ENCODE peak calls at places on chromosomes 2 and 18, in ten cellular contexts. X is AG09309; N is Peyer's patch; D is EL; J is adipocyte; T is naive B cell; P is activated CD4-positive, CD25-positive, alpha-beta regulatory T cell; O is T-helper 9 cell; Q is Caco-2; C is Kasumi-1. V is an unnamed sample.

GRCh38 chr18:48855422-48856377 is 95.1 kb downstream of the SMAD7 start:
- DNase-seq in X (no peak), N (no peak), D (no peak), J (no peak), T (no peak), P (no peak), O (no peak), Q (no peak), C (no peak), V (no peak)

GRCh38 chr18:55251186-55251995 is 292.1 kb upstream of the CCDC68 start:
- DNase-seq in X (peak; percentile 55), N (peak; percentile 51), D (peak; percentile 67), J (peak; percentile 71), T (no peak), P (no peak), O (no peak), Q (no peak), C (no peak), V (no peak)

GRCh38 chr2:129977986-129978385 is 1.5 kb upstream of the RAB6C start:
- DNase-seq in X (no peak), N (no peak), D (no peak), J (no peak), T (no peak), P (no peak), O (no peak), Q (no peak), C (no peak), V (no peak)

GRCh38 chr2:1728821-1729220 is 15.5 kb downstream of the PXDN start:
- DNase-seq in X (no peak), N (peak; percentile 10), D (no peak), J (no peak), T (no peak), P (no peak), O (no peak), Q (peak; percentile 23), C (no peak), V (no peak)

GRCh38 chr2:28895189-28895893 is 874 bp downstream of the WDR43 start:
- DNase-seq in X (no peak), N (no peak), D (peak; percentile 42), J (peak; percentile 61), T (no peak), P (no peak), O (no peak), Q (peak; percentile 55), C (peak; percentile 32), V (no peak)

GRCh38 chr2:62074233-62074632 is 121.7 kb upstream of the B3GNT2 start:
- DNase-seq in X (no peak), N (no peak), D (peak; percentile 3), J (no peak), T (no peak), P (no peak), O (no peak), Q (no peak), C (no peak), V (no peak)

GRCh38 chr2:200635251-200635650 is 49.4 kb downstream of the AOX1 start:
- DNase-seq in X (no peak), N (no peak), D (no peak), J (no peak), T (no peak), P (no peak), O (no peak), Q (no peak), C (peak; percentile 90), V (no peak)

GRCh38 chr18:74498712-74499629 is 2.8 kb downstream of the CNDP2 start:
- DNase-seq in X (no peak), N (peak; percentile 86), D (peak; percentile 25), J (no peak), T (peak; percentile 55), P (peak; percentile 47), O (peak; percentile 63), Q (no peak), C (peak; percentile 62), V (peak; percentile 40)

GRCh38 chr2:179853108-179853507 is 8.3 kb downstream of the ZNF385B start:
- DNase-seq in X (no peak), N (no peak), D (no peak), J (no peak), T (no peak), P (no peak), O (no peak), Q (no peak), C (no peak), V (no peak)

GRCh38 chr2:28736034-28736433 is 15.6 kb upstream of the PPP1CB start:
- DNase-seq in X (no peak), N (no peak), D (no peak), J (peak; percentile 34), T (no peak), P (no peak), O (no peak), Q (no peak), C (no peak), V (no peak)

GRCh38 chr2:109170645-109171044 is 41.6 kb downstream of the SH3RF3 start:
- DNase-seq in X (no peak), N (no peak), D (no peak), J (no peak), T (no peak), P (no peak), O (no peak), Q (no peak), C (no peak), V (no peak)

GRCh38 chr2:236794074-236794473 is 224.4 kb downstream of the ACKR3 start:
- DNase-seq in X (no peak), N (no peak), D (peak; percentile 12), J (no peak), T (no peak), P (no peak), O (no peak), Q (no peak), C (no peak), V (no peak)

GRCh38 chr2:121253674-121254240 is 31.2 kb downstream of the TFCP2L1 start:
- DNase-seq in X (no peak), N (no peak), D (no peak), J (no peak), T (no peak), P (no peak), O (no peak), Q (peak; percentile 12), C (no peak), V (no peak)

GRCh38 chr2:196435189-196435588 is 204.3 kb upstream of the CCDC150 start:
- DNase-seq in X (no peak), N (no peak), D (no peak), J (peak; percentile 46), T (no peak), P (no peak), O (no peak), Q (no peak), C (no peak), V (no peak)

GRCh38 chr18:46892842-46893241 is 24.5 kb downstream of the PIAS2 start:
- DNase-seq in X (no peak), N (no peak), D (no peak), J (no peak), T (no peak), P (no peak), O (no peak), Q (no peak), C (no peak), V (no peak)

GRCh38 chr2:201021914-201022313 is 49.6 kb downstream of the HYCC2 start:
- DNase-seq in X (no peak), N (no peak), D (no peak), J (no peak), T (no peak), P (no peak), O (no peak), Q (no peak), C (no peak), V (no peak)

GRCh38 chr2:168545439-168546082 is 89.5 kb downstream of the CERS6 start:
- DNase-seq in X (peak; percentile 52), N (no peak), D (peak; percentile 91), J (peak; percentile 75), T (no peak), P (no peak), O (no peak), Q (peak; percentile 45), C (peak; percentile 45), V (no peak)

GRCh38 chr2:206164261-206164862 is 4.7 kb downstream of the EEF1B2 start:
- DNase-seq in X (no peak), N (peak; percentile 29), D (peak; percentile 54), J (peak; percentile 81), T (peak; percentile 23), P (no peak), O (peak; percentile 27), Q (no peak), C (peak; percentile 4), V (no peak)

GRCh38 chr2:12928197-12928596 is 211.5 kb downstream of the TRIB2 start:
- DNase-seq in X (peak; percentile 81), N (no peak), D (peak; percentile 86), J (peak; percentile 85), T (no peak), P (no peak), O (no peak), Q (no peak), C (no peak), V (no peak)

GRCh38 chr2:55097083-55097461 is 46.8 kb upstream of the RTN4 start:
- DNase-seq in X (no peak), N (no peak), D (peak; percentile 30), J (no peak), T (no peak), P (no peak), O (no peak), Q (no peak), C (no peak), V (no peak)

GRCh38 chr2:200705305-200705985 is 106.3 kb upstream of the BZW1 start:
- DNase-seq in X (no peak), N (no peak), D (peak; percentile 30), J (no peak), T (no peak), P (no peak), O (no peak), Q (no peak), C (no peak), V (no peak)

GRCh38 chr2:32425719-32426141 is 68.9 kb downstream of the BIRC6 start:
- DNase-seq in X (no peak), N (no peak), D (peak; percentile 81), J (peak; percentile 71), T (no peak), P (no peak), O (no peak), Q (no peak), C (no peak), V (no peak)

GRCh38 chr2:39379643-39380524 is 57.2 kb downstream of the MAP4K3 start:
- DNase-seq in X (peak; percentile 34), N (no peak), D (peak; percentile 57), J (peak; percentile 89), T (peak; percentile 31), P (no peak), O (no peak), Q (no peak), C (peak; percentile 55), V (no peak)

GRCh38 chr2:80037310-80037709 is 267.2 kb downstream of the LRRTM1 start:
- DNase-seq in X (no peak), N (no peak), D (no peak), J (no peak), T (no peak), P (no peak), O (no peak), Q (no peak), C (no peak), V (no peak)

GRCh38 chr2:182506606-182507005 is 79.8 kb upstream of the PDE1A start:
- DNase-seq in X (peak; percentile 13), N (no peak), D (peak; percentile 41), J (no peak), T (no peak), P (no peak), O (no peak), Q (no peak), C (peak; percentile 18), V (no peak)

GRCh38 chr2:195543902-195544894 is 112.8 kb upstream of the SLC39A10 start:
- DNase-seq in X (no peak), N (no peak), D (peak; percentile 78), J (peak; percentile 44), T (no peak), P (no peak), O (no peak), Q (no peak), C (no peak), V (no peak)

GRCh38 chr2:1183300-1183699 is 230.0 kb upstream of the TPO start:
- DNase-seq in X (no peak), N (no peak), D (no peak), J (no peak), T (no peak), P (no peak), O (no peak), Q (no peak), C (no peak), V (no peak)

GRCh38 chr18:8623549-8624106 is 14.4 kb downstream of the RAB12 start:
- DNase-seq in X (no peak), N (peak; percentile 28), D (peak; percentile 15), J (peak; percentile 20), T (peak; percentile 25), P (no peak), O (no peak), Q (no peak), C (no peak), V (no peak)